ENCODE peak calls at places on chromosomes 12 and 14, in six cellular contexts. J, Z, D, P, T and U are unnamed samples.
A peak's percentile ranks its signal among the peaks of the same experiment; 100 is the strongest.

GRCh38 chr14:95130545-95130944 is 26.8 kb downstream of the DICER1 start:
- DNase-seq in T (no peak), P (no peak), D (no peak), J (no peak), Z (no peak), U (no peak)

GRCh38 chr14:105058521-105059034 is 6.7 kb downstream of the GPR132 start:
- DNase-seq in P (no peak), Z (no peak), T (no peak), D (no peak), J (no peak), U (no peak)

GRCh38 chr12:6262635-6263034 is 47.8 kb upstream of the PLEKHG6 start:
- DNase-seq in Z (no peak), D (no peak), P (no peak), T (no peak), J (no peak), U (no peak)

GRCh38 chr14:85471744-85472143 is 58.2 kb upstream of the FLRT2 start:
- DNase-seq in T (peak; percentile 96), D (no peak), P (no peak), J (peak; percentile 93), Z (peak; percentile 75), U (peak; percentile 91)

GRCh38 chr14:64800000-64800399 is 79.7 kb downstream of the SPTB start:
- DNase-seq in P (peak; percentile 41), J (peak; percentile 63), Z (peak; percentile 43), T (peak; percentile 29), D (peak; percentile 34), U (peak; percentile 51)

GRCh38 chr14:89141862-89142261 is 275.2 kb downstream of the FOXN3 start:
- DNase-seq in J (no peak), Z (no peak), D (no peak), P (no peak), T (no peak), U (no peak)

GRCh38 chr12:119229837-119230236 is 51.1 kb downstream of the HSPB8 start:
- DNase-seq in T (peak; percentile 29), Z (peak; percentile 9), J (peak; percentile 62), D (peak; percentile 27), P (peak; percentile 54), U (peak; percentile 57)

GRCh38 chr12:6238875-6239274 is 38.7 kb downstream of the CD9 start:
- DNase-seq in P (no peak), D (no peak), J (no peak), T (no peak), Z (no peak), U (no peak)

GRCh38 chr12:29743801-29744200 is 39.9 kb downstream of the TMTC1 start:
- DNase-seq in J (peak; percentile 97), D (no peak), T (peak; percentile 99), Z (no peak), P (peak; percentile 69), U (peak; percentile 96)

GRCh38 chr14:70909788-70910614 is 2.7 kb downstream of the PCNX1 start:
- DNase-seq in D (no peak), Z (no peak), J (no peak), T (no peak), P (no peak), U (no peak)

GRCh38 chr14:90576981-90577660 is 180.3 kb downstream of the CALM1 start:
- DNase-seq in P (no peak), T (peak; percentile 15), J (no peak), D (no peak), Z (no peak), U (no peak)

GRCh38 chr12:124097681-124098080 is 124.7 kb downstream of the ZNF664 start:
- DNase-seq in P (no peak), J (no peak), Z (no peak), D (no peak), T (no peak), U (no peak)

GRCh38 chr14:94161979-94162378 is 12.1 kb upstream of the PPP4R4 start:
- DNase-seq in D (no peak), Z (no peak), T (no peak), P (no peak), J (no peak), U (peak; percentile 26)

GRCh38 chr12:48996794-48997718 is 2.1 kb downstream of the DDN start:
- DNase-seq in P (peak; percentile 92), Z (peak; percentile 68), T (peak; percentile 57), D (peak; percentile 78), J (peak; percentile 75), U (peak; percentile 68)

GRCh38 chr12:51218607-51219161 is 822 bp upstream of the POU6F1 start:
- DNase-seq in T (no peak), J (no peak), Z (peak; percentile 72), D (no peak), P (peak; percentile 19), U (no peak)

GRCh38 chr12:91912178-91912577 is 233.5 kb downstream of the BTG1 start:
- DNase-seq in Z (no peak), D (no peak), T (no peak), J (no peak), P (no peak), U (no peak)

GRCh38 chr14:61438860-61439765 is 117.7 kb downstream of the PRKCH start:
- DNase-seq in D (peak; percentile 28), P (peak; percentile 54), Z (peak; percentile 53), T (peak; percentile 30), J (peak; percentile 87), U (peak; percentile 82)

GRCh38 chr12:109606261-109607028 is 32.9 kb downstream of the MVK start:
- DNase-seq in P (peak; percentile 92), D (peak; percentile 44), Z (no peak), T (no peak), J (no peak), U (no peak)

GRCh38 chr14:102095231-102095870 is 8.5 kb upstream of the HSP90AA1 start:
- DNase-seq in Z (no peak), T (peak; percentile 59), J (peak; percentile 39), D (no peak), P (no peak), U (no peak)

GRCh38 chr12:103012884-103013283 is 55.4 kb downstream of the ASCL1 start:
- DNase-seq in Z (no peak), D (no peak), P (no peak), T (no peak), J (no peak), U (no peak)

GRCh38 chr12:51749201-51749985 is 99.1 kb downstream of the FIGNL2 start:
- DNase-seq in T (no peak), Z (no peak), P (no peak), J (no peak), D (no peak), U (no peak)

GRCh38 chr12:103560604-103561101 is 26.4 kb upstream of the STAB2 start:
- DNase-seq in Z (no peak), P (no peak), D (no peak), T (peak; percentile 100), J (peak; percentile 98), U (peak; percentile 88)

GRCh38 chr14:92675421-92675820 is 73.0 kb downstream of the LGMN start:
- DNase-seq in Z (no peak), J (no peak), T (no peak), P (no peak), D (no peak), U (no peak)

GRCh38 chr12:72269491-72269890 is 2.7 kb upstream of the TRHDE start:
- DNase-seq in J (no peak), P (no peak), T (no peak), Z (no peak), D (no peak), U (no peak)
- H3K4me3 ChIP-seq in J (no peak overlapping the region), P (no peak overlapping the region), T (no peak overlapping the region), Z (peak overlapping the region; percentile 65), D (no peak overlapping the region), U (no peak overlapping the region)

GRCh38 chr12:62983594-62983993 is 48.6 kb upstream of the PPM1H start:
- DNase-seq in T (no peak), D (no peak), Z (no peak), J (peak; percentile 6), P (no peak), U (no peak)
- TF ChIP-seq CTCF in T (no peak), D (peak; percentile 37), Z (no peak), J (peak; percentile 12), P (no peak), U (no peak)

DNA sequence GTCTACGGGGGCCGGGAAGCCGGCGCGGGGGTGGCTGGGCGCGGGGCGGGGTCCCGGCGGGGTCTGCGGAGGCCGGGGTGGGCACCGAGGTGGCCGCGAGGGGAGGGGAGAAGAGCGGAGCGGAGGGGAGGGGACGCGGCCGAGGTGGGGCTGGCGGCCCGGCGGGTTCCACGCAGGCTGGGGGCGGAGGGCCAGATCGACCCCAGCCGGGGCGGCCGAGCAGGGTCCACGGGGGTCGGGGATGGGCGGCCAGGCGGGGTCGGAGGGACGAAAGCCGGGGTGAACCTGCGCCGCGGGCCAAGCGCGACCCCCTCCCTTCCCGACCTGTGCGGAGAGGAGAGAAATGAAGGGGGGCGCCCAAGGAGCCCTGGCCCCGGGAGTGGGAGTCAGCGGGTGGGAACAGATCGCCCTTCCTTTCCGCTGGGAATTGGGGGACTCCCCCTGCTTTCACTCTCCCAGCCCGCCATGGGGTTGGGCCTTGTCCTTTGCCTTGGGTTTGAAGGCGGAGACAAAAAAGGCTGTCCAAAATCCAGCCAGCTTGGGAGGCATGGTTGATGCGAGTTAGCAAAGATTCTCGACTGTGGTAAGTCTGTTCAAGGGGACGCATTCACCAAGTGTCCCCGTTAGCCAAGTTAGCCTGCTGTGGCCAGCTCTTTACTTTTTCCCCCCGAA is 493 bp upstream of the CKAP4 start:
- DNase-seq in P (peak; percentile 60), J (peak; percentile 87), T (peak; percentile 82), D (peak; percentile 60), Z (peak; percentile 58), U (peak; percentile 85)
- H3K4me3 ChIP-seq in P (peak overlapping the region; percentile 49), J (peak overlapping the region; percentile 66), T (peak overlapping the region; percentile 49), D (peak overlapping the region; percentile 94), Z (peak overlapping the region; percentile 87), U (peak overlapping the region; percentile 85)

DNA sequence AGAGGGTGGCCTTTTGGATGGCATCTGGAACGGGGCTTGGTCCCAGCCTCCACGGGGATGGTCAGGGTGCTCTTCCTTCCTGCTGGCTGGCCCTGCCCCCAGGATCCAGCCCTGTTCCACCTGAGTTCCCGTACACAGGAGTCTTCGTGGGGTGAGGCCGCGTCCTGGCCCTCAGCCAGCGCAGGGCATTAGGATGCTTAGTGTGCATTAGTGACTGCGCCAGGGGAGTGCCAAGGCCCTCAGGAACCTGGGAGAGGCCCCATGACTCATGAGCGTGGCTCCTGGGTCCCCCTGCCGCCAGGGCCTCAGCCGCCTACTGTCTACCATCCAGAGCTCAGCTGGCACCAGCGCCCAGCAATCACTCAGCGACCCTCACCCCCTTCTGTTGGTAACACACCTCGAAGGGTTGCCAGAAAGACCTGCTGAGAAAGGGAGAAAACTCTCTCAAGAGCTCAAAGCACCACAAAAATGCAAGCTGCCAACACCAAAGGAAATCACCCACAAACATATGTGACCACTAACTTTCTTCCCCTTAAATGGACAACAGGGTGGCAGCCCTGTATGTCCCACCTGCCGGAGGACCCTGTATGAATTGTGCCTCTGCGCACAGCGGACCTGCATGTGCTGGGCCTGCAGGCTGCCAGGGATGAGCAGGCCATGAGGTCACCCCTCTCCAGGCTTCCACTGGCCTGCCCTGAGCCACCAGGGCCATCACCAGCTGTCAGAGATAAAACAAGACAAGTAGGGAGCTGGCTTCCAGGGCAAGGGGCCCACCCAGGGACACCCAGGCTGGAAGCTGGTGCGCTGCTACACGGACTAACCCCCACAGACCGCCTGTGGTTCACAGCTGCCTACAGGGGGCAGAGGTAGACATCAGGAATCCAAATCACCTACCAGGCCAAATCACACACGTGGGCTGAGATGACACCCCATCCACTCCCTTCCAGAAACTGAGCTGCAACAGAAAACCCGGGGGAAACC is 28.7 kb downstream of the CCDC85C start:
- DNase-seq in Z (peak; percentile 75), P (peak; percentile 47), J (no peak), D (no peak), T (no peak), U (no peak)
- TF ChIP-seq CTCF in Z (no peak), P (peak; percentile 34), J (no peak), D (peak; percentile 49), T (no peak), U (peak; percentile 17)

DNA sequence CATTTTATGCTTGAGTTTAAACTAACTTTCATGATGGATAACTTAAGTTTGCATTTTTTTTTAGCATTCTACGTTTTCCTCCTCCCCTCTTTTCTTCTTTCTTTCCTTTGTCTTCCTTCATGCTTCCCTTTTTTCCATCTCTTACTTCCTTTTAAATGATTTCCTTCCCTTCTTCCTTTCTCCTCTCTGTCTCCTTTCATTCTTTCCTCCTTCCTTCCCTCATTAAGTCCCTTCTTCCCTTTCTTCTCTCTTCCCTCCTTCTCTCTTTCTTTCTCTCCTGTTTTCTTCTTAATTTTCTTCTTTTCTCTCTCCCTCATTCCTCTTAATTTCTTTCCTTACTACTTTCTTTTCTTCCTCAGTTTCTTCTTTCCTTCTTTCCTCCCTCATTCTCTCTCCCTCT is 376.0 kb downstream of the LRIG3 start:
- DNase-seq in J (no peak), P (no peak), D (no peak), T (no peak), Z (no peak), U (no peak)
- H3K4me3 ChIP-seq in J (no peak overlapping the region), P (no peak overlapping the region), D (no peak overlapping the region), T (no peak overlapping the region), Z (no peak overlapping the region), U (no peak overlapping the region)